ENCODE peak calls at places on chromosomes 11 and 22, in seven cellular contexts. Y, P, A, F, O, E and W are unnamed samples.

GRCh38 chr11:130088909-130089668 is 19.4 kb downstream of the APLP2 start:
- DNase-seq in E (no peak), A (no peak), O (no peak), F (no peak), Y (no peak), P (no peak), W (no peak)

GRCh38 chr22:49953027-49953679 is 7.4 kb upstream of the PIM3 start:
- DNase-seq in A (no peak), O (no peak), F (no peak), P (no peak), Y (no peak), E (peak), W (no peak)

GRCh38 chr22:44625981-44626687 is 75.9 kb upstream of the PRR5 start:
- DNase-seq in O (peak), E (peak), Y (peak), A (peak), P (peak), F (peak), W (peak)

GRCh38 chr11:68961245-68961644 is 19.5 kb downstream of the MRGPRD start:
- DNase-seq in A (no peak), O (no peak), F (no peak), E (no peak), Y (no peak), P (no peak), W (no peak)

GRCh38 chr11:112835556-112835955 is 125.7 kb upstream of the NCAM1 start:
- DNase-seq in E (no peak), O (no peak), P (no peak), A (no peak), Y (no peak), F (no peak), W (no peak)

GRCh38 chr11:65814960-65815565 is 18.7 kb upstream of the SNX32 start:
- DNase-seq in A (no peak), F (no peak), Y (no peak), O (no peak), E (no peak), P (no peak), W (no peak)

GRCh38 chr22:21026783-21027692 is 5.3 kb downstream of the SLC7A4 start:
- DNase-seq in Y (peak), P (peak), F (no peak), E (no peak), A (no peak), O (no peak), W (no peak)

GRCh38 chr22:48746789-48747425 is 1080.8 kb downstream of the BRD1 start:
- DNase-seq in E (peak), O (peak), P (no peak), A (no peak), Y (no peak), F (no peak), W (no peak)

GRCh38 chr11:74937696-74938475 is 11.0 kb downstream of the XRRA1 start:
- DNase-seq in F (no peak), O (no peak), E (no peak), Y (peak), A (no peak), P (no peak), W (no peak)

GRCh38 chr22:25110846-25111578 is 88.6 kb upstream of the CRYBB3 start:
- DNase-seq in A (peak), P (peak), Y (peak), O (peak), E (peak), F (peak), W (peak)

GRCh38 chr11:95282337-95282751 is 51.3 kb upstream of the SESN3 start:
- DNase-seq in O (no peak), F (no peak), E (no peak), P (no peak), A (no peak), Y (no peak), W (no peak)

GRCh38 chr22:39984006-39984405 is 10.7 kb upstream of the FAM83F start:
- DNase-seq in A (no peak), F (no peak), P (no peak), E (no peak), O (no peak), Y (no peak), W (no peak)

GRCh38 chr11:81165164-81165563 is 1568.5 kb downstream of the FAM181B start:
- DNase-seq in Y (no peak), P (no peak), A (no peak), E (no peak), F (no peak), O (no peak), W (no peak)

GRCh38 chr11:110174645-110175310 is 81.6 kb downstream of the ZC3H12C start:
- DNase-seq in E (no peak), O (no peak), A (no peak), F (no peak), P (no peak), Y (no peak), W (no peak)

GRCh38 chr11:85826096-85826855 is 15.3 kb upstream of the SYTL2 start:
- DNase-seq in F (no peak), Y (peak), A (peak), P (peak), O (no peak), E (no peak), W (no peak)

GRCh38 chr11:126499124-126499752 is 143.8 kb downstream of the ST3GAL4 start:
- DNase-seq in E (no peak), A (no peak), Y (no peak), O (no peak), F (no peak), P (no peak), W (no peak)

GRCh38 chr11:78110830-78111229 is 28.6 kb downstream of the ALG8 start:
- DNase-seq in P (no peak), F (no peak), A (no peak), Y (no peak), E (no peak), O (no peak), W (no peak)

GRCh38 chr11:103396237-103396636 is 287.0 kb downstream of the DYNC2H1 start:
- DNase-seq in Y (no peak), P (no peak), E (no peak), F (no peak), A (no peak), O (no peak), W (no peak)

GRCh38 chr11:74729397-74729796 is 1.8 kb downstream of the CHRDL2 start:
- DNase-seq in P (no peak), E (no peak), O (no peak), A (no peak), Y (no peak), F (no peak), W (no peak)

GRCh38 chr22:27515091-27515523 is 286.4 kb downstream of the MN1 start:
- DNase-seq in A (no peak), F (no peak), O (no peak), E (no peak), Y (no peak), P (peak), W (no peak)

GRCh38 chr11:86577663-86578636 is 94.5 kb downstream of the ME3 start:
- DNase-seq in P (peak), A (no peak), O (peak), E (no peak), F (no peak), Y (peak), W (no peak)

GRCh38 chr11:73766763-73767162 is 5.9 kb upstream of the RAB6A start:
- DNase-seq in F (no peak), A (no peak), O (no peak), E (no peak), Y (no peak), P (no peak), W (no peak)

GRCh38 chr11:43358308-43358669 is 431 bp upstream of the TTC17 start:
- DNase-seq in Y (peak), F (no peak), A (no peak), O (no peak), P (no peak), E (no peak), W (no peak)

GRCh38 chr11:75350743-75351540 is 519 bp downstream of the ARRB1 start:
- DNase-seq in Y (no peak), F (peak), O (no peak), A (peak), E (peak), P (peak), W (peak)

GRCh38 chr22:44096736-44097135 is 72.6 kb downstream of the PARVB start:
- DNase-seq in Y (no peak), E (no peak), F (no peak), A (no peak), O (no peak), P (peak), W (no peak)

GRCh38 chr11:623999-624704 is 603 bp downstream of the CDHR5 start:
- DNase-seq in A (no peak), F (no peak), E (peak), O (no peak), P (no peak), Y (peak), W (no peak)

GRCh38 chr11:125890447-125891100 is 3.1 kb downstream of the HYLS1 start:
- DNase-seq in E (no peak), O (no peak), F (no peak), Y (no peak), A (no peak), P (no peak), W (no peak)

GRCh38 chr11:134714021-134714656 is 302.1 kb upstream of the B3GAT1 start:
- DNase-seq in F (no peak), Y (no peak), E (no peak), P (no peak), A (no peak), O (no peak), W (no peak)

GRCh38 chr11:79122759-79123158 is 318.1 kb downstream of the TENM4 start:
- DNase-seq in P (no peak), F (no peak), E (no peak), Y (no peak), O (no peak), A (no peak), W (no peak)

GRCh38 chr22:39242389-39242808 is 2.4 kb downstream of the PDGFB start:
- DNase-seq in Y (no peak), A (no peak), P (peak), F (no peak), E (no peak), O (no peak), W (no peak)

GRCh38 chr22:27050771-27051170 is 393.4 kb downstream of the MIAT start:
- DNase-seq in P (no peak), Y (no peak), F (no peak), O (no peak), A (no peak), E (no peak), W (no peak)

GRCh38 chr11:84541711-84542340 is 1085.3 kb downstream of the DLG2 start:
- DNase-seq in P (no peak), A (no peak), E (no peak), O (no peak), F (no peak), Y (peak), W (no peak)

GRCh38 chr11:44139565-44140313 is 44.3 kb downstream of the EXT2 start:
- DNase-seq in A (no peak), P (peak), E (no peak), Y (no peak), F (no peak), O (no peak), W (no peak)

GRCh38 chr22:22702159-22702873 is 57.9 kb downstream of the GGTLC2 start:
- DNase-seq in O (no peak), A (no peak), E (no peak), P (no peak), Y (no peak), F (no peak), W (no peak)

GRCh38 chr11:35029979-35030378 is 109.0 kb upstream of the CD44 start:
- DNase-seq in F (no peak), Y (peak), O (no peak), A (no peak), E (no peak), P (no peak), W (no peak)

GRCh38 chr11:6900327-6900999 is 8.2 kb upstream of the OR2D2 start:
- DNase-seq in O (no peak), F (no peak), A (no peak), E (no peak), P (no peak), Y (no peak), W (no peak)

GRCh38 chr22:42617155-42617983 is 2.7 kb upstream of the POLDIP3 start:
- DNase-seq in Y (no peak), F (no peak), O (no peak), A (no peak), E (no peak), P (no peak), W (no peak)

GRCh38 chr11:44379141-44380008 is 69.4 kb upstream of the ALX4 start:
- DNase-seq in E (no peak), F (no peak), Y (no peak), A (no peak), P (peak), O (no peak), W (no peak)